ENCODE peak calls at places on chromosomes 11 and 22, in nine cellular contexts. One of them, this sample, is unnamed.

GRCh38 chr11:119680899-119681370 is 48.1 kb downstream of the NECTIN1 start:
- DNase-seq in KBM-7: no peak
- DNase-seq in IMR-90: peak
- DNase-seq in NCI-H2227 treated with DMSO at 0.1 percent for 48 hours: no peak
- DNase-seq in transverse colon: no peak
- DNase-seq in NCI-H1417: no peak
- DNase-seq in A549: no peak
- DNase-seq in naive thymus-derived CD4-positive, alpha-beta T cell: no peak
- DNase-seq in NCI-H2107: no peak
- DNase-seq in this sample: no peak

GRCh38 chr11:11813288-11813962 is 28.3 kb upstream of the USP47 start:
- DNase-seq in KBM-7: no peak
- DNase-seq in IMR-90: peak
- DNase-seq in NCI-H2227 treated with DMSO at 0.1 percent for 48 hours: no peak
- DNase-seq in transverse colon: peak
- DNase-seq in NCI-H1417: no peak
- DNase-seq in A549: peak
- DNase-seq in naive thymus-derived CD4-positive, alpha-beta T cell: no peak
- DNase-seq in NCI-H2107: no peak
- DNase-seq in this sample: peak

GRCh38 chr11:122100222-122101080 is 15.6 kb downstream of the BLID start:
- DNase-seq in KBM-7: no peak
- DNase-seq in IMR-90: peak
- DNase-seq in NCI-H2227 treated with DMSO at 0.1 percent for 48 hours: peak
- DNase-seq in transverse colon: peak
- DNase-seq in NCI-H1417: peak
- DNase-seq in A549: no peak
- DNase-seq in naive thymus-derived CD4-positive, alpha-beta T cell: no peak
- DNase-seq in NCI-H2107: no peak
- DNase-seq in this sample: peak

GRCh38 chr11:74822187-74822586 is 73.5 kb downstream of the RNF169 start:
- DNase-seq in KBM-7: no peak
- DNase-seq in IMR-90: peak
- DNase-seq in NCI-H2227 treated with DMSO at 0.1 percent for 48 hours: no peak
- DNase-seq in transverse colon: no peak
- DNase-seq in NCI-H1417: no peak
- DNase-seq in A549: no peak
- DNase-seq in naive thymus-derived CD4-positive, alpha-beta T cell: no peak
- DNase-seq in NCI-H2107: peak
- DNase-seq in this sample: peak

GRCh38 chr22:32605576-32605975 is 131.0 kb downstream of the FBXO7 start:
- DNase-seq in KBM-7: no peak
- DNase-seq in IMR-90: no peak
- DNase-seq in NCI-H2227 treated with DMSO at 0.1 percent for 48 hours: no peak
- DNase-seq in transverse colon: no peak
- DNase-seq in NCI-H1417: no peak
- DNase-seq in A549: no peak
- DNase-seq in naive thymus-derived CD4-positive, alpha-beta T cell: no peak
- DNase-seq in NCI-H2107: no peak
- DNase-seq in this sample: no peak

GRCh38 chr11:69630009-69630870 is 10.7 kb upstream of the CCND1 start:
- DNase-seq in KBM-7: no peak
- DNase-seq in IMR-90: no peak
- DNase-seq in NCI-H2227 treated with DMSO at 0.1 percent for 48 hours: no peak
- DNase-seq in transverse colon: no peak
- DNase-seq in NCI-H1417: no peak
- DNase-seq in A549: peak
- DNase-seq in naive thymus-derived CD4-positive, alpha-beta T cell: no peak
- DNase-seq in NCI-H2107: no peak
- DNase-seq in this sample: no peak

GRCh38 chr22:45888221-45889092 is 88.5 kb downstream of the WNT7B start:
- DNase-seq in KBM-7: no peak
- DNase-seq in IMR-90: no peak
- DNase-seq in NCI-H2227 treated with DMSO at 0.1 percent for 48 hours: no peak
- DNase-seq in transverse colon: no peak
- DNase-seq in NCI-H1417: no peak
- DNase-seq in A549: no peak
- DNase-seq in naive thymus-derived CD4-positive, alpha-beta T cell: no peak
- DNase-seq in NCI-H2107: no peak
- DNase-seq in this sample: no peak

GRCh38 chr11:127843483-127844396 is 743.6 kb downstream of the ETS1 start:
- DNase-seq in KBM-7: peak
- DNase-seq in IMR-90: peak
- DNase-seq in NCI-H2227 treated with DMSO at 0.1 percent for 48 hours: no peak
- DNase-seq in transverse colon: peak
- DNase-seq in NCI-H1417: peak
- DNase-seq in A549: peak
- DNase-seq in naive thymus-derived CD4-positive, alpha-beta T cell: no peak
- DNase-seq in NCI-H2107: peak
- DNase-seq in this sample: peak

GRCh38 chr11:107157809-107158187 is 139.5 kb upstream of the GUCY1A2 start:
- DNase-seq in KBM-7: no peak
- DNase-seq in IMR-90: no peak
- DNase-seq in NCI-H2227 treated with DMSO at 0.1 percent for 48 hours: no peak
- DNase-seq in transverse colon: no peak
- DNase-seq in NCI-H1417: no peak
- DNase-seq in A549: peak
- DNase-seq in naive thymus-derived CD4-positive, alpha-beta T cell: no peak
- DNase-seq in NCI-H2107: no peak
- DNase-seq in this sample: no peak

GRCh38 chr22:19086417-19086816 is 35.8 kb downstream of the DGCR2 start:
- DNase-seq in KBM-7: no peak
- DNase-seq in IMR-90: no peak
- DNase-seq in NCI-H2227 treated with DMSO at 0.1 percent for 48 hours: no peak
- DNase-seq in transverse colon: no peak
- DNase-seq in NCI-H1417: no peak
- DNase-seq in A549: no peak
- DNase-seq in naive thymus-derived CD4-positive, alpha-beta T cell: no peak
- DNase-seq in NCI-H2107: no peak
- DNase-seq in this sample: no peak

GRCh38 chr11:119774180-119774763 is 45.3 kb upstream of the NECTIN1 start:
- DNase-seq in KBM-7: peak
- DNase-seq in IMR-90: peak
- DNase-seq in NCI-H2227 treated with DMSO at 0.1 percent for 48 hours: no peak
- DNase-seq in transverse colon: no peak
- DNase-seq in NCI-H1417: no peak
- DNase-seq in A549: no peak
- DNase-seq in naive thymus-derived CD4-positive, alpha-beta T cell: no peak
- DNase-seq in NCI-H2107: no peak
- DNase-seq in this sample: peak

GRCh38 chr11:66126808-66127555 is 56.9 kb downstream of the PACS1 start:
- DNase-seq in KBM-7: peak
- DNase-seq in IMR-90: peak
- DNase-seq in NCI-H2227 treated with DMSO at 0.1 percent for 48 hours: peak
- DNase-seq in transverse colon: peak
- DNase-seq in NCI-H1417: peak
- DNase-seq in A549: no peak
- DNase-seq in naive thymus-derived CD4-positive, alpha-beta T cell: peak
- DNase-seq in NCI-H2107: peak
- DNase-seq in this sample: peak

GRCh38 chr22:20241579-20242392 is 26.3 kb downstream of the RTN4R start:
- DNase-seq in KBM-7: no peak
- DNase-seq in IMR-90: no peak
- DNase-seq in NCI-H2227 treated with DMSO at 0.1 percent for 48 hours: no peak
- DNase-seq in transverse colon: no peak
- DNase-seq in NCI-H1417: no peak
- DNase-seq in A549: no peak
- DNase-seq in naive thymus-derived CD4-positive, alpha-beta T cell: no peak
- DNase-seq in NCI-H2107: no peak
- DNase-seq in this sample: no peak

GRCh38 chr11:126310992-126311310 is 7.1 kb downstream of the DCPS start:
- DNase-seq in KBM-7: no peak
- DNase-seq in IMR-90: peak
- DNase-seq in NCI-H2227 treated with DMSO at 0.1 percent for 48 hours: no peak
- DNase-seq in transverse colon: no peak
- DNase-seq in NCI-H1417: no peak
- DNase-seq in A549: no peak
- DNase-seq in naive thymus-derived CD4-positive, alpha-beta T cell: no peak
- DNase-seq in NCI-H2107: no peak
- DNase-seq in this sample: no peak